ENCODE peak calls at places on chromosomes 5 and 9, in ten cellular contexts. M, N, R, D, U, V, O, X, T and J are unnamed samples.

GRCh38 chr9:108519417-108519816 is 336.4 kb downstream of the ACTL7B start:
- DNase-seq in M (no peak), R (no peak), D (no peak), X (no peak), O (no peak), N (no peak), T (no peak), U (no peak), V (no peak), J (no peak)

GRCh38 chr9:109179801-109180523 is 12.9 kb upstream of the FRRS1L start:
- DNase-seq in U (no peak), V (no peak), R (no peak), D (no peak), O (no peak), M (no peak), X (peak), N (peak), T (no peak), J (no peak)

GRCh38 chr5:36944607-36945225 is 68.1 kb downstream of the NIPBL start:
- DNase-seq in X (peak), D (no peak), T (peak), R (peak), O (no peak), N (no peak), M (peak), V (no peak), U (no peak), J (peak)

GRCh38 chr5:39498247-39498952 is 73.6 kb upstream of the DAB2 start:
- DNase-seq in X (no peak), U (no peak), M (peak), R (no peak), V (no peak), N (no peak), O (no peak), T (no peak), D (no peak), J (no peak)

GRCh38 chr5:89047591-89047990 is 164.6 kb upstream of the MEF2C start:
- DNase-seq in T (no peak), D (no peak), X (no peak), V (no peak), N (no peak), M (peak), U (no peak), O (no peak), R (no peak), J (no peak)

GRCh38 chr5:35436441-35437057 is 181.1 kb upstream of the SPEF2 start:
- DNase-seq in D (no peak), R (peak), X (peak), U (no peak), N (no peak), T (peak), M (peak), O (no peak), V (no peak), J (peak)

GRCh38 chr5:159198063-159199036 is 11.0 kb downstream of the RNF145 start:
- DNase-seq in V (no peak), U (no peak), M (no peak), X (no peak), D (no peak), O (no peak), N (no peak), T (no peak), R (no peak), J (no peak)

GRCh38 chr5:148910686-148911361 is 84.4 kb downstream of the ADRB2 start:
- DNase-seq in M (peak), T (no peak), O (no peak), N (no peak), U (peak), D (no peak), R (no peak), V (no peak), X (no peak), J (peak)

GRCh38 chr5:117077142-117077541 is 502.5 kb upstream of the SEMA6A start:
- DNase-seq in O (no peak), M (no peak), N (no peak), T (no peak), U (no peak), X (no peak), D (no peak), R (peak), V (no peak), J (no peak)

GRCh38 chr9:131257266-131258025 is 18.9 kb downstream of the FAM78A start:
- DNase-seq in M (no peak), T (no peak), U (no peak), R (no peak), X (no peak), N (no peak), D (no peak), O (no peak), V (no peak), J (no peak)

GRCh38 chr5:135263022-135263668 is 135.9 kb downstream of the MACROH2A1 start:
- DNase-seq in M (no peak), R (no peak), N (no peak), O (no peak), X (no peak), D (peak), V (no peak), U (no peak), T (no peak), J (no peak)

GRCh38 chr9:78053627-78054026 is 22.0 kb upstream of the GNAQ start:
- DNase-seq in T (no peak), N (no peak), M (no peak), U (no peak), V (no peak), R (no peak), X (no peak), D (no peak), O (no peak), J (no peak)

GRCh38 chr9:88303785-88304495 is 84.3 kb upstream of the SPIN1 start:
- DNase-seq in V (no peak), R (no peak), O (no peak), N (no peak), D (no peak), U (no peak), X (no peak), M (peak), T (no peak), J (no peak)

GRCh38 chr5:143583385-143583784 is 179.9 kb upstream of the NR3C1 start:
- DNase-seq in O (no peak), X (no peak), D (no peak), T (no peak), V (no peak), R (no peak), U (no peak), M (no peak), N (no peak), J (no peak)

GRCh38 chr9:136947955-136948510 is 3.0 kb downstream of the C8G start:
- DNase-seq in N (peak), T (peak), X (peak), V (no peak), R (peak), D (peak), O (peak), U (no peak), M (peak), J (peak)

GRCh38 chr9:9791621-9792020 is 821.2 kb downstream of the PTPRD start:
- DNase-seq in R (peak), N (no peak), M (no peak), O (no peak), V (no peak), D (no peak), X (peak), T (no peak), U (no peak), J (peak)

GRCh38 chr5:179497636-179498365 is 52.6 kb upstream of the RUFY1 start:
- DNase-seq in M (no peak), N (no peak), R (no peak), V (no peak), O (no peak), U (no peak), X (no peak), T (no peak), D (no peak), J (no peak)

GRCh38 chr5:39198080-39198479 is 21.3 kb downstream of the FYB1 start:
- DNase-seq in R (no peak), V (no peak), U (no peak), D (no peak), M (no peak), N (no peak), X (no peak), O (no peak), T (no peak), J (no peak)